ENCODE peak calls at places on chromosome 16, in nine cellular contexts. E is lower lobe of right lung; N is stomach; P is hepatocyte; Y is body of pancreas; R is uterus; T is effector memory CD4-positive, alpha-beta T cell; M is upper lobe of right lung; X is foreskin keratinocyte. K is an unnamed sample. For H3K27me3, the result is how much of the 10 kb centered on the place peaks cover.

GRCh38 chr16:48137822-48138221 is 18.0 kb downstream of the ABCC12 start:
- DNase-seq in E (no peak), N (no peak), P (no peak), Y (no peak), R (no peak), T (no peak), M (no peak), X (no peak), K (no peak)

GRCh38 chr16:47213761-47214440 is 70.2 kb upstream of the NETO2 start:
- DNase-seq in E (no peak), N (no peak), P (no peak), Y (no peak), R (no peak), T (no peak), M (no peak), X (peak), K (no peak)

GRCh38 chr16:50480206-50480605 is 68.0 kb upstream of the NKD1 start:
- DNase-seq in E (no peak), N (no peak), P (no peak), Y (no peak), R (no peak), T (no peak), M (no peak), X (no peak), K (no peak)

GRCh38 chr16:46862555-46863447 is 21.4 kb upstream of the GPT2 start:
- DNase-seq in E (no peak), N (no peak), P (no peak), Y (no peak), R (no peak), T (no peak), M (no peak), X (no peak), K (no peak)

GRCh38 chr16:10126686-10127085 is 55.5 kb downstream of the GRIN2A start:
- DNase-seq in E (no peak), N (no peak), P (no peak), Y (no peak), R (peak), T (no peak), M (no peak), X (no peak), K (no peak)

GRCh38 chr16:31505483-31505882 is 2.7 kb downstream of the RUSF1 start:
- DNase-seq in E (no peak), N (no peak), P (no peak), Y (no peak), R (no peak), T (no peak), M (no peak), X (no peak), K (no peak)

GRCh38 chr16:56783332-56783731 is 53.4 kb downstream of the NUP93 start:
- DNase-seq in E (no peak), N (no peak), P (no peak), Y (no peak), R (no peak), T (no peak), M (no peak), X (no peak), K (no peak)

GRCh38 chr16:638034-638543 is 2.0 kb upstream of the METTL26 start:
- DNase-seq in E (no peak), N (no peak), P (no peak), Y (peak), R (no peak), T (no peak), M (no peak), X (no peak), K (no peak)

GRCh38 chr16:25747160-25747758 is 55.5 kb downstream of the HS3ST4 start:
- DNase-seq in E (no peak), N (no peak), P (peak), Y (no peak), R (no peak), T (no peak), M (no peak), X (no peak), K (peak)

GRCh38 chr16:67641779-67642708 is 2.9 kb upstream of the CARMIL2 start:
- DNase-seq in E (peak), N (peak), P (no peak), Y (peak), R (no peak), T (no peak), M (peak), X (peak), K (peak)

GRCh38 chr16:66328282-66328681 is 38.2 kb upstream of the CDH5 start:
- DNase-seq in E (no peak), N (no peak), P (no peak), Y (no peak), R (no peak), T (no peak), M (no peak), X (no peak), K (no peak)

GRCh38 chr16:67847064-67847861 is at the start of gene CENPT:
- DNase-seq in E (peak), N (peak), P (peak), Y (peak), R (peak), T (no peak), M (peak), X (peak), K (peak)

GRCh38 chr16:12763517-12763916 is 40.2 kb downstream of the CPPED1 start:
- DNase-seq in E (no peak), N (peak), P (no peak), Y (no peak), R (no peak), T (no peak), M (no peak), X (no peak), K (no peak)

GRCh38 chr16:67264866-67265265 is 14.5 kb upstream of the PLEKHG4 start:
- DNase-seq in E (peak), N (no peak), P (no peak), Y (no peak), R (no peak), T (no peak), M (peak), X (no peak), K (no peak)

GRCh38 chr16:47460301-47460754 is 535 bp downstream of the ITFG1 start:
- DNase-seq in E (no peak), N (no peak), P (peak), Y (peak), R (no peak), T (no peak), M (no peak), X (no peak), K (no peak)

GRCh38 chr16:72680732-72681131 is 367.2 kb downstream of the ZFHX3 start:
- DNase-seq in E (no peak), N (no peak), P (no peak), Y (no peak), R (no peak), T (no peak), M (no peak), X (no peak), K (no peak)

GRCh38 chr16:60605176-60605575 is 1431.1 kb downstream of the CDH8 start:
- DNase-seq in E (no peak), N (no peak), P (no peak), Y (no peak), R (no peak), T (no peak), M (no peak), X (peak), K (no peak)

GRCh38 chr16:54748611-54749190 is 182.0 kb upstream of the IRX5 start:
- DNase-seq in E (no peak), N (no peak), P (no peak), Y (no peak), R (no peak), T (no peak), M (no peak), X (no peak), K (no peak)

GRCh38 chr16:54647216-54647615 is 283.4 kb upstream of the IRX5 start:
- DNase-seq in E (no peak), N (peak), P (no peak), Y (no peak), R (no peak), T (no peak), M (no peak), X (peak), K (no peak)

GRCh38 chr16:72785886-72786285 is 262.0 kb downstream of the ZFHX3 start:
- DNase-seq in E (no peak), N (no peak), P (no peak), Y (no peak), R (no peak), T (no peak), M (no peak), X (no peak), K (no peak)

GRCh38 chr16:81378049-81378448 is 63.3 kb downstream of the GAN start:
- DNase-seq in E (no peak), N (no peak), P (no peak), Y (no peak), R (no peak), T (no peak), M (no peak), X (no peak), K (no peak)
- H3K27ac ChIP-seq in E (no peak), N (no peak), P (no peak), Y (no peak), R (no peak), T (no peak), M (no peak), X (peak), K (no peak)

GRCh38 chr16:86567701-86568571 is 1.3 kb downstream of the FOXC2 start:
- DNase-seq in E (no peak), N (no peak), P (peak), Y (no peak), R (no peak), T (no peak), M (no peak), X (no peak), K (no peak)

GRCh38 chr16:86566601-86566965 is at the start of gene FOXC2:
- DNase-seq in E (peak), N (peak), P (peak), Y (peak), R (peak), T (no peak), M (peak), X (peak), K (peak)

GRCh38 chr16:86565181-86565631 is 1.4 kb upstream of the FOXC2 start:
- DNase-seq in E (no peak), N (no peak), P (no peak), Y (no peak), R (no peak), T (no peak), M (no peak), X (no peak), K (no peak)

GRCh38 chr16:86566966-86567700 is 504 bp downstream of the FOXC2 start:
- DNase-seq in E (no peak), N (no peak), P (peak), Y (no peak), R (no peak), T (no peak), M (no peak), X (peak), K (no peak)

DNA sequence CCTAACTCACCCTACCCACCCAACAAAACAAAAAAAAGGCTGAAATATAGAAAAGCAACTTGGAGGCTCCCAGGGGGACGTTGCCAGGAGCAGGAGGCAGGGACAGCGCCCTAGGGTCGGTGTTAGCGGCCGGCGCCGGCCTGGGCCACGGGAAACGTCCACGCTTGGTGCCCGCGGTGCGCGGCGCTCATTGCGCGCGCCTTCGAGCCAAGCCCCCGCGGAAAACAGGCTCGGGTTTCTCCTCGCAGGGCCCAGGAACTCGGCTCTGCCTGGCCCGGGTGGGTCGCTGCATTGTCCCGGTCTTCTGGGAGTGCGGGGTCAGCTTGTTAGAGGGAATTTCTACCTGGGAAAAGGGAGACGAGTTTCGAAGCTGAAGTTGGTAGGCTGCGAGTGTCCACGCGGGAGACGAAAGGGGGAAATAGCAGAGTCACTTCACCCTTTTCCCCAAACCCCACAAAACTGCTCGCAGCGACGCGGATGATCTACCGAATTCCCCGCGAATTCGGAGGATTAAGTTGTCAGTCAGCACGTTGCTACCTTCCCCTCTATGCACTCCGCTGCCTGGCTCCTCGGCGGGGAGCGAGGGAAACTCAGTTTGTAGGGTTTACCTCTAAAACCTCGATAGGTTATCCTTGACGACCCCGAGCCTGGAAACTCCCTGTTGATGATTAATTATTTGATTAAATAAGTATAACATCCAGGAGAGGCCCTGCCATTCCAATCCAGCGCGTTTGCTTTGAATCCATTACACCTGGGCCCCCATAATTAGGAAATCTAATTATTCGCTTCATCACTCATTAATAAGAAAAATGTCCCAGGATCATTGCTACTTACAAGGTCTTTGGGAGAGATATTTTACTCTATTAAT is 751 bp upstream of the FOXC2 start:
- DNase-seq in E (no peak), N (no peak), P (no peak), Y (no peak), R (no peak), T (no peak), M (no peak), X (no peak), K (no peak)
- H3K27me3 ChIP-seq in E (half or more), N (under half), P (half or more), Y (under half), R (under half), T (half or more), M (half or more), X (half or more), K (under half)

GRCh38 chr16:30449116-30449435 is 3.4 kb upstream of the SEPHS2 start:
- DNase-seq in E (no peak), N (no peak), P (no peak), Y (no peak), R (no peak), T (no peak), M (no peak), X (no peak), K (no peak)
- H3K27ac ChIP-seq in E (no peak), N (no peak), P (no peak), Y (no peak), R (no peak), T (no peak), M (no peak), X (no peak), K (no peak)

GRCh38 chr16:86509759-86510464 is 415 bp upstream of the FOXF1 start:
- DNase-seq in E (peak), N (peak), P (peak), Y (peak), R (peak), T (no peak), M (no peak), X (no peak), K (no peak)
- H3K27me3 ChIP-seq in E (half or more), N (under half), P (half or more), Y (under half), R (under half), T (half or more), M (half or more), X (half or more), K (under half)

GRCh38 chr16:90019201-90019542 is at the start of gene DBNDD1:
- DNase-seq in E (no peak), N (peak), P (no peak), Y (peak), R (no peak), T (no peak), M (no peak), X (no peak), K (no peak)
- H3K27ac ChIP-seq in E (peak), N (peak), P (peak), Y (peak), R (no peak), T (no peak), M (peak), X (no peak), K (no peak)

GRCh38 chr16:84895016-84895415 is 75.2 kb downstream of the CRISPLD2 start:
- DNase-seq in E (no peak), N (no peak), P (no peak), Y (no peak), R (no peak), T (no peak), M (no peak), X (no peak), K (no peak)
- H3K27me3 ChIP-seq in E (under half), N (under half), P (under half), Y (under half), R (under half), T (under half), M (under half), X (under half), K (under half)

DNA sequence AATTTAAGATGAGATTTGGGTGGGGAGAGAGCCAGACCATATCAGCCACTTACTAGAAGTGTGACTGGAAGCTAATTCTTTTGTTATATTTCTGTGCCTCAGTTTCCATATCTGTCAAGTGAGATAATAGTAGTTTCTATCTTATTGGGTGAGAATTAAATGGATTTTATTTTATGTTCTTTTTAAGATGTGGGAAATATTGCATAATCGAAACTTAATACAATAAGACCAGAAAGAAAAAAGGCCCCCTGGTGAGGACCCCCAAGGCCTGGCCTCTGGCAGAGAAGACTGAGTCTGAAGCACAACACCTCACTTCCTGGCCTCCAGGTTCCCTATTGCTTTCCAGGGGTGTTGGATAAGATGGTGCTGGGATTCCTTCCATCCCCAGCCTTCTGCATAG is 13.7 kb downstream of the PLCG2 start:
- DNase-seq in E (no peak), N (no peak), P (no peak), Y (no peak), R (no peak), T (no peak), M (no peak), X (no peak), K (no peak)
- H3K27ac ChIP-seq in E (no peak), N (no peak), P (no peak), Y (no peak), R (no peak), T (no peak), M (no peak), X (no peak), K (no peak)

K was measured in testis.